ENCODE peak calls at places on chromosomes 13 and 19, in nine cellular contexts. R is fibroblast of lung, B is NT2/D1, L is spleen, H is AG08395, Z is cardiac septum, W is tibial nerve, I is retina, C is cardiac fibroblast. K is an unnamed sample.

GRCh38 chr13:49240017-49240416 is 7.7 kb upstream of the CDADC1 start:
- DNase-seq in R (peak; percentile 35), B (no peak), L (no peak), H (peak; percentile 45), Z (no peak), W (no peak), I (no peak), C (peak; percentile 40), K (no peak)

GRCh38 chr19:53872762-53873161 is 5.1 kb downstream of the MYADM start:
- DNase-seq in R (no peak), B (no peak), L (no peak), H (no peak), Z (no peak), W (no peak), I (no peak), C (no peak), K (no peak)

GRCh38 chr13:73440296-73440895 is 381.6 kb downstream of the KLF5 start:
- DNase-seq in R (no peak), B (no peak), L (no peak), H (no peak), Z (no peak), W (no peak), I (no peak), C (no peak), K (no peak)

GRCh38 chr19:38389101-38389925 is 816 bp downstream of the SPRED3 start:
- DNase-seq in R (peak; percentile 82), B (no peak), L (no peak), H (peak; percentile 89), Z (no peak), W (no peak), I (peak; percentile 69), C (peak; percentile 81), K (no peak)

GRCh38 chr19:40620161-40620485 is 19.0 kb downstream of the LTBP4 start:
- DNase-seq in R (peak; percentile 55), B (no peak), L (no peak), H (no peak), Z (no peak), W (no peak), I (no peak), C (no peak), K (no peak)

GRCh38 chr19:31023038-31023437 is 326.2 kb downstream of the TSHZ3 start:
- DNase-seq in R (no peak), B (no peak), L (no peak), H (no peak), Z (no peak), W (no peak), I (no peak), C (no peak), K (no peak)

GRCh38 chr19:48735031-48735615 is 5.3 kb downstream of the RASIP1 start:
- DNase-seq in R (peak; percentile 38), B (no peak), L (no peak), H (no peak), Z (no peak), W (no peak), I (peak; percentile 66), C (no peak), K (no peak)

GRCh38 chr13:113187263-113187669 is 21.2 kb downstream of the PCID2 start:
- DNase-seq in R (peak; percentile 100), B (no peak), L (no peak), H (peak; percentile 98), Z (peak; percentile 91), W (peak; percentile 62), I (peak; percentile 46), C (peak; percentile 99), K (peak; percentile 98)

GRCh38 chr13:71591380-71591779 is 275.6 kb downstream of the DACH1 start:
- DNase-seq in R (no peak), B (no peak), L (no peak), H (no peak), Z (no peak), W (no peak), I (no peak), C (no peak), K (no peak)

GRCh38 chr13:90954605-90955004 is 392.9 kb upstream of the MIR17HG start:
- DNase-seq in R (no peak), B (no peak), L (no peak), H (no peak), Z (no peak), W (no peak), I (no peak), C (no peak), K (no peak)